ENCODE peak calls at places on chromosomes 6 and 20, in eight cellular contexts. K, J, F, W, Y, N, I and O are unnamed samples. For H3K27me3, the result is how much of the 10 kb centered on the place peaks cover.

GRCh38 chr20:46572181-46572580 is 21.7 kb upstream of the OCSTAMP start:
- DNase-seq in J (no peak), N (no peak), I (no peak), K (peak), Y (no peak), F (no peak), W (peak), O (peak)

GRCh38 chr6:45569210-45569945 is 191.6 kb upstream of the SUPT3H start:
- DNase-seq in K (no peak), Y (no peak), N (no peak), W (no peak), I (no peak), J (no peak), F (peak), O (no peak)

GRCh38 chr6:129671442-129672344 is 38.3 kb downstream of the ARHGAP18 start:
- DNase-seq in Y (no peak), J (no peak), I (no peak), N (peak), W (no peak), K (peak), F (no peak), O (no peak)

GRCh38 chr6:76351275-76351674 is 278.8 kb upstream of the IMPG1 start:
- DNase-seq in J (no peak), I (no peak), N (peak), W (peak), Y (peak), F (peak), K (peak), O (peak)

GRCh38 chr20:7490288-7490687 is 450.0 kb downstream of the HAO1 start:
- DNase-seq in N (no peak), I (no peak), K (no peak), Y (no peak), J (no peak), W (no peak), F (no peak), O (no peak)

GRCh38 chr6:106510090-106510970 is 119.0 kb downstream of the RTN4IP1 start:
- DNase-seq in J (peak), N (peak), I (no peak), K (peak), F (peak), Y (peak), W (peak), O (no peak)

GRCh38 chr6:116159782-116160524 is 34.0 kb upstream of the COL10A1 start:
- DNase-seq in J (no peak), Y (no peak), K (no peak), W (no peak), F (no peak), I (no peak), N (no peak), O (no peak)

GRCh38 chr6:134041093-134041492 is 11.3 kb downstream of the SLC2A12 start:
- DNase-seq in N (no peak), I (no peak), F (no peak), J (no peak), Y (peak), K (peak), W (no peak), O (no peak)

GRCh38 chr6:167828325-167828956 is 1.7 kb downstream of the AFDN start:
- DNase-seq in N (no peak), Y (no peak), I (no peak), W (no peak), J (no peak), K (no peak), F (no peak), O (no peak)

GRCh38 chr20:6213311-6213710 is 90.5 kb upstream of the FERMT1 start:
- DNase-seq in J (no peak), K (no peak), F (no peak), I (no peak), Y (no peak), W (no peak), N (no peak), O (no peak)

GRCh38 chr6:35370124-35370741 is 27.9 kb downstream of the PPARD start:
- DNase-seq in J (peak), W (peak), F (no peak), I (peak), Y (peak), K (peak), N (peak), O (peak)

GRCh38 chr6:169808608-169808967 is 57.2 kb downstream of the ERMARD start:
- DNase-seq in F (no peak), N (no peak), W (no peak), K (no peak), Y (no peak), J (no peak), I (no peak), O (no peak)

GRCh38 chr6:35496851-35497570 is at the start of gene TEAD3:
- DNase-seq in K (peak), I (no peak), N (peak), W (peak), Y (peak), F (peak), J (peak), O (peak)

GRCh38 chr6:154638369-154638768 is 94.8 kb upstream of the SCAF8 start:
- DNase-seq in K (no peak), F (no peak), I (no peak), Y (no peak), N (no peak), W (no peak), J (no peak), O (no peak)

GRCh38 chr6:131443514-131443913 is 129.5 kb upstream of the ARG1 start:
- DNase-seq in W (no peak), K (no peak), Y (no peak), N (no peak), I (no peak), J (no peak), F (no peak), O (no peak)

GRCh38 chr20:18916886-18917785 is 103.6 kb downstream of the SCP2D1 start:
- DNase-seq in K (no peak), I (no peak), N (no peak), Y (no peak), F (no peak), W (no peak), J (no peak), O (no peak)

DNA sequence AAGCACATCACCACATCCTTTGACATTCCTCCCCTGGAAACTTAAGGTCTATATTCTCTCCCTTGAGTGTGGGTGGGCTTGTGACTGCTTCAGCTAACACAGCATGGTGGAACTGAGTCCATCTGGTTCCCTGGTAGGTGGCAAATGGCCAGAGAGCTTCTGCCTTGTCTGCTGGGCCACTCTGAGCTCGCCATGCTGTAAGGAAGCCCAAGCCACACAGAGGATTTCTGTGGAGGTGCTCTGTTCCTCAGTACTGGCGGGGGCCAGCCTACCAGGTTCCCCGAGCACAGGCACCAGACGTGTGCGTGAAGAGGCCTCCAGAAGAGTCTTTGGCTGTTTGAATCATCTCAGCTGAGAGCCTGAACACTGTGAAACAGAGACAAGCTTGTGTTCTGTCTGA is 41.6 kb upstream of the PMEPA1 start:
- DNase-seq in F (no peak), J (no peak), W (no peak), N (no peak), Y (no peak), K (no peak), I (no peak), O (no peak)
- H3K27me3 ChIP-seq in F (under half), J (under half), W (under half), N (under half), Y (under half), K (under half), I (under half), O (under half)

DNA sequence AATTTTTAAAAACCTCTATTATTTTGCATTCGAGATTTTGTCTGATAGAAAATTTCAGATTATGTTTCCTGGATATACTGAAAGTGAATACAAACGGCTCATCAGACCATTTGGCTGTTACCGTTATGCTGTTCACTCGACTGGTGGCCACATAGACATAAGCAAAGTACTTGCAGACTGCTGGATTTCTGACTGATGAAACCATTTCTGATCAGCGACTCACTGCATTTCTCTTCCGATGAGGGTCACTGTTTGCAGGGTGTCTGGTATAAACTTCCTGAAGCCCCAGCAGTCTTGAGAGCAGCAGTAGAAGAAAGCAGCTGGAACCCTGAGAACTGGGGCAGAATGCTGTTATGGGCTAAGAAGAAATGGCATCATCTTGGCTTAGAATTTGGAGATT is 17.7 kb downstream of the SNX9 start:
- DNase-seq in I (no peak), F (no peak), N (no peak), Y (no peak), K (peak), J (no peak), W (no peak), O (peak)
- H3K4me3 ChIP-seq in I (no peak), F (no peak), N (no peak), Y (no peak), K (no peak), J (no peak), W (no peak), O (no peak)

GRCh38 chr20:22216984-22217383 is 367.4 kb downstream of the FOXA2 start:
- DNase-seq in F (no peak), W (no peak), K (no peak), J (no peak), Y (no peak), I (no peak), N (no peak), O (no peak)
- H3K27me3 ChIP-seq in F (half or more), W (under half), K (under half), J (under half), Y (under half), I (under half), N (under half), O (under half)

GRCh38 chr6:30129270-30129669 is 6.7 kb upstream of the TRIM40 start:
- DNase-seq in J (no peak), F (no peak), K (no peak), W (no peak), N (no peak), I (no peak), Y (no peak), O (no peak)
- H3K4me3 ChIP-seq in J (no peak), F (no peak), K (no peak), W (no peak), N (no peak), I (no peak), Y (no peak), O (no peak)

GRCh38 chr6:28960846-28961500 is 37.2 kb upstream of the TRIM27 start:
- DNase-seq in J (no peak), N (no peak), Y (no peak), K (no peak), F (no peak), I (no peak), W (no peak), O (no peak)

GRCh38 chr6:28953039-28953872 is 29.5 kb upstream of the TRIM27 start:
- DNase-seq in N (peak), W (peak), I (no peak), F (peak), Y (peak), K (peak), J (no peak), O (peak)

GRCh38 chr6:28956331-28956730 is 32.5 kb upstream of the TRIM27 start:
- DNase-seq in I (no peak), W (no peak), Y (no peak), F (no peak), K (no peak), N (no peak), J (no peak), O (no peak)
- H3K27me3 ChIP-seq in I (under half), W (under half), Y (under half), F (under half), K (under half), N (under half), J (under half), O (under half)

GRCh38 chr6:28944412-28945006 is 20.7 kb upstream of the TRIM27 start:
- DNase-seq in K (peak), I (peak), J (no peak), F (peak), N (peak), Y (peak), W (peak), O (peak)

GRCh38 chr6:28940859-28941680 is 17.3 kb upstream of the TRIM27 start:
- DNase-seq in W (peak), F (peak), J (peak), I (peak), K (peak), Y (peak), N (peak), O (peak)

GRCh38 chr6:28943557-28944411 is 20.0 kb upstream of the TRIM27 start:
- DNase-seq in J (peak), Y (peak), W (peak), N (peak), K (peak), I (peak), F (peak), O (peak)

GRCh38 chr6:28941681-28942448 is 18.1 kb upstream of the TRIM27 start:
- DNase-seq in K (no peak), W (no peak), J (no peak), N (no peak), F (no peak), Y (peak), I (no peak), O (peak)

DNA sequence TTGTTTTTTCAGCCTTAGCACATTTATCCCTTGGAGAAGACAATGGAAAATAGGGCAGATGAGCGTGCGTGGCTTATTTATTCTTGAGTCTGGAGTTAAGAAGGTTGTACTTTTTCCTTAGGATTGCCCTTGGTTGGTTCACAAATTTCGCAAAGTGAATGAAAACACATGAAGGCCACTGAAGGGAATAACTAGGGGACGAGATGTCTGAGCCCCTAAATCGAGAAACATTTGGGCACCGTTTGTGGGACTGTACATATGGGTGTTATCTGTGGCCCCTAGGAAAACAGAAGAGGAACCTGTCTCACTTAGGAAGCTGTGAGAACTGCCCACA is 19.4 kb upstream of the TRIM27 start:
- DNase-seq in N (no peak), I (no peak), J (no peak), F (no peak), Y (no peak), K (no peak), W (no peak), O (no peak)
- H3K4me3 ChIP-seq in N (peak), I (peak), J (no peak), F (peak), Y (no peak), K (peak), W (no peak), O (peak)